ENCODE peak calls at places on chromosomes 13 and 19, in ten cellular contexts. One of them, this sample, is unnamed.
A peak's percentile ranks its signal among the peaks of the same experiment; 100 is the strongest.

GRCh38 chr19:14544977-14545715 is 15.8 kb downstream of the TECR start:
- DNase-seq in A549: no peak
- DNase-seq in adrenal gland: peak; percentile 92
- DNase-seq in ovary: no peak
- DNase-seq in heart left ventricle: peak; percentile 86
- DNase-seq in IMR-90: no peak
- DNase-seq in stomach: no peak
- DNase-seq in testis: no peak
- DNase-seq in GM12892: no peak
- DNase-seq in prostate gland: peak; percentile 77
- DNase-seq in this sample: no peak

GRCh38 chr19:3243851-3244700 is 19.6 kb downstream of the CELF5 start:
- DNase-seq in A549: peak; percentile 49
- DNase-seq in adrenal gland: peak; percentile 35
- DNase-seq in ovary: peak; percentile 32
- DNase-seq in heart left ventricle: no peak
- DNase-seq in IMR-90: peak; percentile 56
- DNase-seq in stomach: peak; percentile 27
- DNase-seq in testis: peak; percentile 50
- DNase-seq in GM12892: no peak
- DNase-seq in prostate gland: no peak
- DNase-seq in this sample: peak; percentile 52

GRCh38 chr13:99980201-99981114 is 1.1 kb upstream of the ZIC2 start:
- DNase-seq in A549: peak; percentile 87
- DNase-seq in adrenal gland: peak; percentile 67
- DNase-seq in ovary: peak; percentile 54
- DNase-seq in heart left ventricle: peak; percentile 78
- DNase-seq in IMR-90: peak; percentile 43
- DNase-seq in stomach: peak; percentile 69
- DNase-seq in testis: peak; percentile 75
- DNase-seq in GM12892: peak; percentile 66
- DNase-seq in prostate gland: peak; percentile 32
- DNase-seq in this sample: peak; percentile 70

GRCh38 chr19:6252066-6252465 is 27.7 kb downstream of the MLLT1 start:
- DNase-seq in A549: no peak
- DNase-seq in adrenal gland: no peak
- DNase-seq in ovary: no peak
- DNase-seq in heart left ventricle: no peak
- DNase-seq in IMR-90: no peak
- DNase-seq in stomach: no peak
- DNase-seq in testis: no peak
- DNase-seq in GM12892: no peak
- DNase-seq in prostate gland: no peak
- DNase-seq in this sample: no peak

GRCh38 chr19:39132344-39132969 is 6.9 kb downstream of the PAK4 start:
- DNase-seq in A549: no peak
- DNase-seq in adrenal gland: no peak
- DNase-seq in ovary: no peak
- DNase-seq in heart left ventricle: no peak
- DNase-seq in IMR-90: no peak
- DNase-seq in stomach: no peak
- DNase-seq in testis: no peak
- DNase-seq in GM12892: no peak
- DNase-seq in prostate gland: no peak
- DNase-seq in this sample: no peak

GRCh38 chr13:111066544-111066943 is 48.6 kb upstream of the ARHGEF7 start:
- DNase-seq in A549: no peak
- DNase-seq in adrenal gland: peak; percentile 82
- DNase-seq in ovary: peak; percentile 82
- DNase-seq in heart left ventricle: no peak
- DNase-seq in IMR-90: no peak
- DNase-seq in stomach: no peak
- DNase-seq in testis: peak; percentile 89
- DNase-seq in GM12892: no peak
- DNase-seq in prostate gland: no peak
- DNase-seq in this sample: no peak

GRCh38 chr19:5172859-5173577 is 167.6 kb downstream of the PTPRS start:
- DNase-seq in A549: peak; percentile 97
- DNase-seq in adrenal gland: peak; percentile 62
- DNase-seq in ovary: no peak
- DNase-seq in heart left ventricle: peak; percentile 8
- DNase-seq in IMR-90: peak; percentile 98
- DNase-seq in stomach: no peak
- DNase-seq in testis: no peak
- DNase-seq in GM12892: no peak
- DNase-seq in prostate gland: no peak
- DNase-seq in this sample: no peak

GRCh38 chr19:39659791-39660190 is 4.1 kb downstream of the LGALS16 start:
- DNase-seq in A549: no peak
- DNase-seq in adrenal gland: no peak
- DNase-seq in ovary: no peak
- DNase-seq in heart left ventricle: no peak
- DNase-seq in IMR-90: no peak
- DNase-seq in stomach: no peak
- DNase-seq in testis: no peak
- DNase-seq in GM12892: no peak
- DNase-seq in prostate gland: no peak
- DNase-seq in this sample: no peak

GRCh38 chr19:4814625-4815425 is 16.7 kb downstream of the TICAM1 start:
- DNase-seq in A549: peak; percentile 51
- DNase-seq in adrenal gland: no peak
- DNase-seq in ovary: no peak
- DNase-seq in heart left ventricle: no peak
- DNase-seq in IMR-90: peak; percentile 64
- DNase-seq in stomach: no peak
- DNase-seq in testis: no peak
- DNase-seq in GM12892: no peak
- DNase-seq in prostate gland: no peak
- DNase-seq in this sample: no peak

GRCh38 chr13:97322740-97323342 is 100.7 kb downstream of the MBNL2 start:
- DNase-seq in A549: no peak
- DNase-seq in adrenal gland: no peak
- DNase-seq in ovary: no peak
- DNase-seq in heart left ventricle: no peak
- DNase-seq in IMR-90: peak; percentile 78
- DNase-seq in stomach: no peak
- DNase-seq in testis: no peak
- DNase-seq in GM12892: no peak
- DNase-seq in prostate gland: no peak
- DNase-seq in this sample: no peak

DNA sequence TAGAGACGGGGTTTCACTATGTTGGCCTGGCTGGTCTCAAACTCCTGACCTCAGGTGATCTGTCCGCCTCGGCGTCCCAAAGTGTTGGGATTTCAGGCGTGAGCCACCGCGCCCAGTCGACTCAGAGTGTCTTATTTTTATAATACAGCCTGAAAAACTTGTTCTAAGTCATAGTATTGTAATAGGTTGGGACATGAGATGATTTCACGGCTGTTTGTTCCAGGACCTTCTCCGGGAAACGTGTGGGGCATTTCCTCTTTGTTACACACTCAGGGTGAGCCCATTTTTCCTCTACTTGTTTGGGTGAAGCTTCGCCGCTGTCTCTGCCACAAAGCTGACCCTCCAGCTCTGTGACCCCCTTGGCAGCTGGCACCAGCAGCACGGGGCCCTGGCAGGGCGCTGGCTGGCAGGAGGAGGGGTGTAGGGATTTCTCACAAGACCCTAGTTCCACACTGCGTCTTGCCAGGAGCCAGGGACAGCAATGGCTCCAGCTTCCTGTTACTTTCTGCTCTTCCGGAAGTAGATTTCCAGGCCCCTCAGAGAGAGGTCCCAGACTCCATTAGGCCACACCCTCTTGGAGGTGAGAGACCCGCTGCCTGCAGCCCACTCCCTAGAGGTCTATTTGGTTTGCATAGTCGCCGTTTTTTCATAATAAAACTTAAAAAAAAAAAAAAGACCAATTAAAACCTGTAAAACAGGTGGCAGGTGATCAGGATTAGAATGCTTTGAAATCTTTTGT is 15.6 kb downstream of the FGF21 start:
- DNase-seq in A549: no peak
- DNase-seq in adrenal gland: no peak
- DNase-seq in ovary: no peak
- DNase-seq in heart left ventricle: no peak
- DNase-seq in IMR-90: no peak
- DNase-seq in stomach: no peak
- DNase-seq in testis: peak; percentile 40
- DNase-seq in GM12892: no peak
- DNase-seq in prostate gland: no peak
- DNase-seq in this sample: no peak
- TF ChIP-seq POLR2A in A549: no peak
- TF ChIP-seq POLR2A in adrenal gland: no peak
- TF ChIP-seq POLR2A in ovary: no peak
- TF ChIP-seq POLR2A in heart left ventricle: no peak
- TF ChIP-seq POLR2A in IMR-90: no peak
- TF ChIP-seq POLR2A in stomach: no peak
- TF ChIP-seq POLR2A in testis: no peak
- TF ChIP-seq POLR2A in GM12892: no peak
- TF ChIP-seq POLR2A in prostate gland: no peak
- TF ChIP-seq POLR2A in this sample: no peak

GRCh38 chr19:52198678-52199077 is 8.8 kb downstream of the PPP2R1A start:
- DNase-seq in A549: no peak
- DNase-seq in adrenal gland: no peak
- DNase-seq in ovary: no peak
- DNase-seq in heart left ventricle: no peak
- DNase-seq in IMR-90: no peak
- DNase-seq in stomach: no peak
- DNase-seq in testis: no peak
- DNase-seq in GM12892: no peak
- DNase-seq in prostate gland: no peak
- DNase-seq in this sample: no peak

GRCh38 chr19:52196256-52196967 is 6.6 kb downstream of the PPP2R1A start:
- DNase-seq in A549: no peak
- DNase-seq in adrenal gland: no peak
- DNase-seq in ovary: no peak
- DNase-seq in heart left ventricle: no peak
- DNase-seq in IMR-90: peak; percentile 62
- DNase-seq in stomach: no peak
- DNase-seq in testis: no peak
- DNase-seq in GM12892: no peak
- DNase-seq in prostate gland: no peak
- DNase-seq in this sample: no peak

GRCh38 chr19:52197964-52198363 is 8.1 kb downstream of the PPP2R1A start:
- DNase-seq in A549: no peak
- DNase-seq in adrenal gland: no peak
- DNase-seq in ovary: no peak
- DNase-seq in heart left ventricle: no peak
- DNase-seq in IMR-90: no peak
- DNase-seq in stomach: no peak
- DNase-seq in testis: no peak
- DNase-seq in GM12892: no peak
- DNase-seq in prostate gland: no peak
- DNase-seq in this sample: no peak

GRCh38 chr19:52200044-52200443 is 10.2 kb downstream of the PPP2R1A start:
- DNase-seq in A549: no peak
- DNase-seq in adrenal gland: peak; percentile 59
- DNase-seq in ovary: no peak
- DNase-seq in heart left ventricle: no peak
- DNase-seq in IMR-90: peak; percentile 78
- DNase-seq in stomach: no peak
- DNase-seq in testis: peak; percentile 18
- DNase-seq in GM12892: no peak
- DNase-seq in prostate gland: no peak
- DNase-seq in this sample: no peak
- TF ChIP-seq POLR2A in A549: no peak
- TF ChIP-seq POLR2A in adrenal gland: no peak
- TF ChIP-seq POLR2A in ovary: no peak
- TF ChIP-seq POLR2A in heart left ventricle: peak; percentile 17
- TF ChIP-seq POLR2A in IMR-90: peak; percentile 30
- TF ChIP-seq POLR2A in stomach: no peak
- TF ChIP-seq POLR2A in testis: no peak
- TF ChIP-seq POLR2A in GM12892: no peak
- TF ChIP-seq POLR2A in prostate gland: no peak
- TF ChIP-seq POLR2A in this sample: no peak

GRCh38 chr13:75316427-75316826 is 165.5 kb downstream of the TBC1D4 start:
- DNase-seq in A549: no peak
- DNase-seq in adrenal gland: no peak
- DNase-seq in ovary: no peak
- DNase-seq in heart left ventricle: no peak
- DNase-seq in IMR-90: peak; percentile 34
- DNase-seq in stomach: no peak
- DNase-seq in testis: no peak
- DNase-seq in GM12892: no peak
- DNase-seq in prostate gland: no peak
- DNase-seq in this sample: no peak
- TF ChIP-seq POLR2A in A549: no peak
- TF ChIP-seq POLR2A in adrenal gland: no peak
- TF ChIP-seq POLR2A in ovary: no peak
- TF ChIP-seq POLR2A in heart left ventricle: no peak
- TF ChIP-seq POLR2A in IMR-90: no peak
- TF ChIP-seq POLR2A in stomach: no peak
- TF ChIP-seq POLR2A in testis: no peak
- TF ChIP-seq POLR2A in GM12892: no peak
- TF ChIP-seq POLR2A in prostate gland: no peak
- TF ChIP-seq POLR2A in this sample: no peak

GRCh38 chr13:71906438-71906837 is 39.4 kb upstream of the DACH1 start:
- DNase-seq in A549: no peak
- DNase-seq in adrenal gland: no peak
- DNase-seq in ovary: no peak
- DNase-seq in heart left ventricle: no peak
- DNase-seq in IMR-90: no peak
- DNase-seq in stomach: no peak
- DNase-seq in testis: no peak
- DNase-seq in GM12892: no peak
- DNase-seq in prostate gland: no peak
- DNase-seq in this sample: no peak
- TF ChIP-seq POLR2A in A549: no peak
- TF ChIP-seq POLR2A in adrenal gland: no peak
- TF ChIP-seq POLR2A in ovary: no peak
- TF ChIP-seq POLR2A in heart left ventricle: no peak
- TF ChIP-seq POLR2A in IMR-90: no peak
- TF ChIP-seq POLR2A in stomach: no peak
- TF ChIP-seq POLR2A in testis: no peak
- TF ChIP-seq POLR2A in GM12892: no peak
- TF ChIP-seq POLR2A in prostate gland: no peak
- TF ChIP-seq POLR2A in this sample: no peak

DNA sequence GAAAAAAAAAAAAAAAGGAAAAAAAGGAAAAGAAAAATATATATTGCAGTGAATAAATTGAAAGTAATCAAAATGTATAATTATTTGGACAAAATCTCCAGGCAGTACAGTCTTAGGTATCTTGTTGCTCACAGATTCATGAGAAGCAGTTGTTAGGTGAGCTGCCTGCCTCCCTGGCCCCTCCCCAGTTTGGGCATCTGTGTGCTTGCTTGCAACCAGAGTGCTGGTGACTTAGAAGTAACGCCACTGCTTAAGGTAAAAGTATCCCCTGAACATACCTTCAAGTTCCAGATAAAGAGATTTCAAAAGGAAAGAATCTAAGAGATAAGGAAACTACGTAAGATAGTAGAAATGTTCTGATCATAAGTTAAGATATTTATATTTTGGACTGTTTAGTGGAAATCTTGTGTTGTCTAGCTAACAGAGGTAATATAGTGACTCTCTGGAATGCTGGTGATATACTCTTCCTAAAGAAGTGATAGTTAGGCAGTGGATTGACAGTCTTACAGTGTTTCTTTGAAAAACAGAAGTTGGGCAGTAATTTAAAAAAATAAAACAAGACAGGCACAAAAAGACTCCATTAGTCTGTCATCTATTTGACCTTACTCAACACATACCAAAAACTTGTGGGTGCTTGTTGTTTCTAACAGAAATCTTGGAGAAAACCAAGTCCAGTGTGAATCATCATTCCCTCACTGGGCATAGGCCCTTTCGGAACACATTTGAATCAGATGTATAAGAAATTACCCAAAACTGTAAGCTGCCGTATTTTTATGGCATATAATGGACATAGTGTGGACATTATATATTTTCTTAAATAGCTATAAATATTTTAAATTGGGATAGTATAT is 38.3 kb upstream of the KCTD4 start:
- DNase-seq in A549: no peak
- DNase-seq in adrenal gland: no peak
- DNase-seq in ovary: no peak
- DNase-seq in heart left ventricle: no peak
- DNase-seq in IMR-90: peak; percentile 62
- DNase-seq in stomach: no peak
- DNase-seq in testis: no peak
- DNase-seq in GM12892: no peak
- DNase-seq in prostate gland: no peak
- DNase-seq in this sample: no peak
- TF ChIP-seq POLR2A in A549: no peak
- TF ChIP-seq POLR2A in adrenal gland: no peak
- TF ChIP-seq POLR2A in ovary: no peak
- TF ChIP-seq POLR2A in heart left ventricle: no peak
- TF ChIP-seq POLR2A in IMR-90: no peak
- TF ChIP-seq POLR2A in stomach: no peak
- TF ChIP-seq POLR2A in testis: no peak
- TF ChIP-seq POLR2A in GM12892: no peak
- TF ChIP-seq POLR2A in prostate gland: no peak
- TF ChIP-seq POLR2A in this sample: no peak

This sample was measured in Peyer's patch.